ENCODE peak calls at places on chromosomes 16 and 17, in ten cellular contexts. G is iPS DF 19.7; D is stimulated activated CD4-positive, alpha-beta T cell treated with anti-CD3 and anti-CD28 coated beads, Interleukin-15, amount 100 ng/mL, for 48 hours; H is heart right ventricle; Y is ovary; M is progenitor cell of endocrine pancreas; V is neural progenitor cell; L is HFF-Myc; J is mucosa of gallbladder; S is stimulated activated naive CD4-positive, alpha-beta T cell. K is an unnamed sample.

GRCh38 chr17:40425741-40426140 is 8.0 kb upstream of the TOP2A start:
- DNase-seq in G (no peak), D (no peak), H (no peak), Y (peak), M (no peak), V (no peak), L (no peak), J (no peak), S (no peak), K (no peak)

GRCh38 chr17:40648326-40648968 is 829 bp upstream of the SMARCE1 start:
- DNase-seq in G (no peak), D (no peak), H (peak), Y (no peak), M (no peak), V (peak), L (no peak), J (no peak), S (no peak), K (no peak)

GRCh38 chr17:82242977-82243647 is 14.3 kb downstream of the SLC16A3 start:
- DNase-seq in G (no peak), D (no peak), H (peak), Y (peak), M (no peak), V (no peak), L (no peak), J (peak), S (no peak), K (no peak)

GRCh38 chr17:8146381-8147140 is 5.6 kb downstream of the PER1 start:
- DNase-seq in G (no peak), D (no peak), H (no peak), Y (no peak), M (no peak), V (no peak), L (no peak), J (no peak), S (no peak), K (no peak)

GRCh38 chr17:48878920-48879898 is 13.4 kb upstream of the ATP5MC1 start:
- DNase-seq in G (peak), D (peak), H (no peak), Y (peak), M (peak), V (peak), L (peak), J (peak), S (peak), K (peak)

GRCh38 chr17:49958723-49959122 is 10.3 kb upstream of the DLX4 start:
- DNase-seq in G (no peak), D (no peak), H (no peak), Y (no peak), M (no peak), V (no peak), L (no peak), J (no peak), S (no peak), K (no peak)

GRCh38 chr17:27069842-27070508 is 223.9 kb upstream of the WSB1 start:
- DNase-seq in G (no peak), D (no peak), H (no peak), Y (no peak), M (no peak), V (no peak), L (no peak), J (no peak), S (no peak), K (no peak)

GRCh38 chr17:28499366-28499668 is 6.8 kb upstream of the FOXN1 start:
- DNase-seq in G (no peak), D (no peak), H (no peak), Y (no peak), M (no peak), V (no peak), L (no peak), J (no peak), S (no peak), K (no peak)

GRCh38 chr17:77323413-77324171 is 182.8 kb downstream of the SEC14L1 start:
- DNase-seq in G (no peak), D (no peak), H (peak), Y (peak), M (no peak), V (no peak), L (no peak), J (peak), S (no peak), K (peak)

GRCh38 chr16:24516900-24517669 is 22.3 kb upstream of the RBBP6 start:
- DNase-seq in G (no peak), D (peak), H (peak), Y (peak), M (peak), V (peak), L (peak), J (peak), S (peak), K (peak)

K was measured in WTC11.